ENCODE peak calls at places on chromosome 6, in four cellular contexts. One of them, this sample, is unnamed.
A peak's percentile ranks its signal among the peaks of the same experiment; 100 is the strongest.

GRCh38 chr6:26328265-26328844 is 36.6 kb upstream of the BTN3A2 start:
- DNase-seq in memory B cell: no peak
- DNase-seq in stimulated activated CD8-positive, alpha-beta memory T cell treated with anti-CD3 and anti-CD28 coated beads, Interleukin-4, amount 100 ng/mL, for 24 hours: no peak
- DNase-seq in left lung: no peak
- DNase-seq in this sample: no peak

GRCh38 chr6:167341038-167341613 is 16.2 kb downstream of the TTLL2 start:
- DNase-seq in memory B cell: no peak
- DNase-seq in stimulated activated CD8-positive, alpha-beta memory T cell treated with anti-CD3 and anti-CD28 coated beads, Interleukin-4, amount 100 ng/mL, for 24 hours: no peak
- DNase-seq in left lung: no peak
- DNase-seq in this sample: no peak

GRCh38 chr6:26556263-26557070 is 18.3 kb downstream of the HMGN4 start:
- DNase-seq in memory B cell: no peak
- DNase-seq in stimulated activated CD8-positive, alpha-beta memory T cell treated with anti-CD3 and anti-CD28 coated beads, Interleukin-4, amount 100 ng/mL, for 24 hours: no peak
- DNase-seq in left lung: no peak
- DNase-seq in this sample: no peak

GRCh38 chr6:21823371-21823770 is 229.8 kb downstream of the SOX4 start:
- DNase-seq in memory B cell: no peak
- DNase-seq in stimulated activated CD8-positive, alpha-beta memory T cell treated with anti-CD3 and anti-CD28 coated beads, Interleukin-4, amount 100 ng/mL, for 24 hours: no peak
- DNase-seq in left lung: no peak
- DNase-seq in this sample: no peak

GRCh38 chr6:41939848-41940758 is 1.5 kb downstream of the CCND3 start:
- DNase-seq in memory B cell: no peak
- DNase-seq in stimulated activated CD8-positive, alpha-beta memory T cell treated with anti-CD3 and anti-CD28 coated beads, Interleukin-4, amount 100 ng/mL, for 24 hours: no peak
- DNase-seq in left lung: peak; percentile 44
- DNase-seq in this sample: no peak

GRCh38 chr6:89509719-89510339 is 76.9 kb downstream of the ANKRD6 start:
- DNase-seq in memory B cell: no peak
- DNase-seq in stimulated activated CD8-positive, alpha-beta memory T cell treated with anti-CD3 and anti-CD28 coated beads, Interleukin-4, amount 100 ng/mL, for 24 hours: no peak
- DNase-seq in left lung: no peak
- DNase-seq in this sample: no peak

GRCh38 chr6:144310761-144311160 is 25.6 kb downstream of the UTRN start:
- DNase-seq in memory B cell: no peak
- DNase-seq in stimulated activated CD8-positive, alpha-beta memory T cell treated with anti-CD3 and anti-CD28 coated beads, Interleukin-4, amount 100 ng/mL, for 24 hours: no peak
- DNase-seq in left lung: no peak
- DNase-seq in this sample: no peak

GRCh38 chr6:8236956-8237355 is 134.6 kb upstream of the EEF1E1 start:
- DNase-seq in memory B cell: no peak
- DNase-seq in stimulated activated CD8-positive, alpha-beta memory T cell treated with anti-CD3 and anti-CD28 coated beads, Interleukin-4, amount 100 ng/mL, for 24 hours: no peak
- DNase-seq in left lung: no peak
- DNase-seq in this sample: no peak

GRCh38 chr6:142222022-142222421 is 75.0 kb downstream of the VTA1 start:
- DNase-seq in memory B cell: no peak
- DNase-seq in stimulated activated CD8-positive, alpha-beta memory T cell treated with anti-CD3 and anti-CD28 coated beads, Interleukin-4, amount 100 ng/mL, for 24 hours: no peak
- DNase-seq in left lung: no peak
- DNase-seq in this sample: no peak

GRCh38 chr6:105991561-105992314 is 94.4 kb upstream of the PRDM1 start:
- DNase-seq in memory B cell: no peak
- DNase-seq in stimulated activated CD8-positive, alpha-beta memory T cell treated with anti-CD3 and anti-CD28 coated beads, Interleukin-4, amount 100 ng/mL, for 24 hours: no peak
- DNase-seq in left lung: no peak
- DNase-seq in this sample: peak; percentile 34

GRCh38 chr6:25046942-25047341 is 111.2 kb upstream of the RIPOR2 start:
- DNase-seq in memory B cell: no peak
- DNase-seq in stimulated activated CD8-positive, alpha-beta memory T cell treated with anti-CD3 and anti-CD28 coated beads, Interleukin-4, amount 100 ng/mL, for 24 hours: no peak
- DNase-seq in left lung: no peak
- DNase-seq in this sample: no peak

GRCh38 chr6:21423106-21423854 is 170.3 kb upstream of the SOX4 start:
- DNase-seq in memory B cell: no peak
- DNase-seq in stimulated activated CD8-positive, alpha-beta memory T cell treated with anti-CD3 and anti-CD28 coated beads, Interleukin-4, amount 100 ng/mL, for 24 hours: no peak
- DNase-seq in left lung: no peak
- DNase-seq in this sample: no peak

GRCh38 chr6:159422041-159422984 is 253.1 kb downstream of the FNDC1 start:
- DNase-seq in memory B cell: no peak
- DNase-seq in stimulated activated CD8-positive, alpha-beta memory T cell treated with anti-CD3 and anti-CD28 coated beads, Interleukin-4, amount 100 ng/mL, for 24 hours: no peak
- DNase-seq in left lung: no peak
- DNase-seq in this sample: no peak

GRCh38 chr6:161413361-161413771 is 139.5 kb upstream of the AGPAT4 start:
- DNase-seq in memory B cell: no peak
- DNase-seq in stimulated activated CD8-positive, alpha-beta memory T cell treated with anti-CD3 and anti-CD28 coated beads, Interleukin-4, amount 100 ng/mL, for 24 hours: no peak
- DNase-seq in left lung: no peak
- DNase-seq in this sample: no peak

GRCh38 chr6:44478591-44479254 is 91.2 kb downstream of the CDC5L start:
- DNase-seq in memory B cell: no peak
- DNase-seq in stimulated activated CD8-positive, alpha-beta memory T cell treated with anti-CD3 and anti-CD28 coated beads, Interleukin-4, amount 100 ng/mL, for 24 hours: no peak
- DNase-seq in left lung: no peak
- DNase-seq in this sample: no peak

GRCh38 chr6:136750821-136751220 is 41.5 kb downstream of the MAP3K5 start:
- DNase-seq in memory B cell: no peak
- DNase-seq in stimulated activated CD8-positive, alpha-beta memory T cell treated with anti-CD3 and anti-CD28 coated beads, Interleukin-4, amount 100 ng/mL, for 24 hours: no peak
- DNase-seq in left lung: no peak
- DNase-seq in this sample: no peak

GRCh38 chr6:84103029-84103428 is 69.5 kb downstream of the MRAP2 start:
- DNase-seq in memory B cell: no peak
- DNase-seq in stimulated activated CD8-positive, alpha-beta memory T cell treated with anti-CD3 and anti-CD28 coated beads, Interleukin-4, amount 100 ng/mL, for 24 hours: no peak
- DNase-seq in left lung: no peak
- DNase-seq in this sample: no peak

GRCh38 chr6:40791004-40791403 is 203.8 kb upstream of the LRFN2 start:
- DNase-seq in memory B cell: no peak
- DNase-seq in stimulated activated CD8-positive, alpha-beta memory T cell treated with anti-CD3 and anti-CD28 coated beads, Interleukin-4, amount 100 ng/mL, for 24 hours: no peak
- DNase-seq in left lung: no peak
- DNase-seq in this sample: no peak

GRCh38 chr6:47248446-47248845 is 61.3 kb downstream of the TNFRSF21 start:
- DNase-seq in memory B cell: no peak
- DNase-seq in stimulated activated CD8-positive, alpha-beta memory T cell treated with anti-CD3 and anti-CD28 coated beads, Interleukin-4, amount 100 ng/mL, for 24 hours: no peak
- DNase-seq in left lung: no peak
- DNase-seq in this sample: no peak

GRCh38 chr6:13870185-13870584 is 54.6 kb upstream of the RNF182 start:
- DNase-seq in memory B cell: no peak
- DNase-seq in stimulated activated CD8-positive, alpha-beta memory T cell treated with anti-CD3 and anti-CD28 coated beads, Interleukin-4, amount 100 ng/mL, for 24 hours: no peak
- DNase-seq in left lung: no peak
- DNase-seq in this sample: no peak

GRCh38 chr6:168120390-168121307 is 41.6 kb upstream of the FRMD1 start:
- DNase-seq in memory B cell: no peak
- DNase-seq in stimulated activated CD8-positive, alpha-beta memory T cell treated with anti-CD3 and anti-CD28 coated beads, Interleukin-4, amount 100 ng/mL, for 24 hours: no peak
- DNase-seq in left lung: no peak
- DNase-seq in this sample: no peak

GRCh38 chr6:142666599-142667185 is 278.3 kb downstream of the HIVEP2 start:
- DNase-seq in memory B cell: no peak
- DNase-seq in stimulated activated CD8-positive, alpha-beta memory T cell treated with anti-CD3 and anti-CD28 coated beads, Interleukin-4, amount 100 ng/mL, for 24 hours: no peak
- DNase-seq in left lung: no peak
- DNase-seq in this sample: no peak

GRCh38 chr6:29777319-29777718 is 50.3 kb upstream of the HLA-G start:
- DNase-seq in memory B cell: no peak
- DNase-seq in stimulated activated CD8-positive, alpha-beta memory T cell treated with anti-CD3 and anti-CD28 coated beads, Interleukin-4, amount 100 ng/mL, for 24 hours: no peak
- DNase-seq in left lung: no peak
- DNase-seq in this sample: no peak

GRCh38 chr6:125421853-125422252 is 120.1 kb upstream of the HDDC2 start:
- DNase-seq in memory B cell: no peak
- DNase-seq in stimulated activated CD8-positive, alpha-beta memory T cell treated with anti-CD3 and anti-CD28 coated beads, Interleukin-4, amount 100 ng/mL, for 24 hours: no peak
- DNase-seq in left lung: no peak
- DNase-seq in this sample: no peak

GRCh38 chr6:137657351-137657911 is 163.2 kb upstream of the OLIG3 start:
- DNase-seq in memory B cell: no peak
- DNase-seq in stimulated activated CD8-positive, alpha-beta memory T cell treated with anti-CD3 and anti-CD28 coated beads, Interleukin-4, amount 100 ng/mL, for 24 hours: no peak
- DNase-seq in left lung: no peak
- DNase-seq in this sample: no peak

GRCh38 chr6:132130530-132131298 is 179.5 kb upstream of the CCN2 start:
- DNase-seq in memory B cell: no peak
- DNase-seq in stimulated activated CD8-positive, alpha-beta memory T cell treated with anti-CD3 and anti-CD28 coated beads, Interleukin-4, amount 100 ng/mL, for 24 hours: no peak
- DNase-seq in left lung: no peak
- DNase-seq in this sample: no peak

GRCh38 chr6:72348926-72349325 is 272.9 kb upstream of the KCNQ5 start:
- DNase-seq in memory B cell: no peak
- DNase-seq in stimulated activated CD8-positive, alpha-beta memory T cell treated with anti-CD3 and anti-CD28 coated beads, Interleukin-4, amount 100 ng/mL, for 24 hours: no peak
- DNase-seq in left lung: no peak
- DNase-seq in this sample: no peak

GRCh38 chr6:16684896-16685554 is 76.2 kb downstream of the ATXN1 start:
- DNase-seq in memory B cell: no peak
- DNase-seq in stimulated activated CD8-positive, alpha-beta memory T cell treated with anti-CD3 and anti-CD28 coated beads, Interleukin-4, amount 100 ng/mL, for 24 hours: peak; percentile 84
- DNase-seq in left lung: no peak
- DNase-seq in this sample: peak; percentile 45

This sample was measured in activated B cell treated with CpG ODN at 0.5 μM for 24 hours.